ENCODE peak calls at places on chromosomes 11 and 22, in ten cellular contexts. S, X, V, I, H, U, K, P, L and N are unnamed samples.
A peak's percentile ranks its signal among the peaks of the same experiment; 100 is the strongest.

GRCh38 chr11:131038597-131038996 is 122.3 kb upstream of the SNX19 start:
- DNase-seq in S (no peak), X (peak; percentile 64), V (peak; percentile 37), I (no peak), H (no peak), U (peak; percentile 45), K (peak; percentile 51), P (peak; percentile 15), L (peak; percentile 53), N (peak; percentile 18)

GRCh38 chr22:36022162-36022561 is 6.5 kb downstream of the RBFOX2 start:
- DNase-seq in S (no peak), X (no peak), V (no peak), I (no peak), H (no peak), U (no peak), K (no peak), P (no peak), L (peak; percentile 77), N (no peak)

GRCh38 chr22:38873469-38874411 is 1.7 kb upstream of the CBX6 start:
- DNase-seq in S (no peak), X (peak; percentile 27), V (no peak), I (no peak), H (peak; percentile 99), U (peak; percentile 41), K (no peak), P (no peak), L (peak; percentile 11), N (no peak)

GRCh38 chr11:105641433-105641832 is 31.6 kb downstream of the GRIA4 start:
- DNase-seq in S (no peak), X (no peak), V (no peak), I (no peak), H (no peak), U (no peak), K (no peak), P (no peak), L (no peak), N (no peak)

GRCh38 chr22:38737302-38738060 is 18.3 kb downstream of the SUN2 start:
- DNase-seq in S (no peak), X (no peak), V (no peak), I (no peak), H (no peak), U (no peak), K (no peak), P (no peak), L (peak; percentile 20), N (no peak)

GRCh38 chr11:65329944-65330403 is 3.7 kb upstream of the DPF2 start:
- DNase-seq in S (peak; percentile 93), X (peak; percentile 93), V (peak; percentile 70), I (peak; percentile 93), H (peak; percentile 75), U (peak; percentile 97), K (peak; percentile 97), P (peak; percentile 93), L (peak; percentile 94), N (peak; percentile 96)

GRCh38 chr11:45405916-45406670 is 120.0 kb upstream of the SYT13 start:
- DNase-seq in S (no peak), X (no peak), V (no peak), I (no peak), H (no peak), U (no peak), K (no peak), P (peak; percentile 13), L (peak; percentile 44), N (peak; percentile 4)

GRCh38 chr11:69352715-69353325 is 58.9 kb downstream of the MYEOV start:
- DNase-seq in S (peak; percentile 54), X (peak; percentile 52), V (no peak), I (no peak), H (peak; percentile 91), U (peak; percentile 54), K (no peak), P (peak; percentile 65), L (peak; percentile 95), N (no peak)

GRCh38 chr11:76768091-76769047 is 14.8 kb upstream of the TSKU start:
- DNase-seq in S (no peak), X (peak; percentile 87), V (no peak), I (no peak), H (peak; percentile 57), U (no peak), K (no peak), P (no peak), L (peak; percentile 36), N (no peak)

GRCh38 chr22:37632174-37633081 is 7.0 kb upstream of the SH3BP1 start:
- DNase-seq in S (no peak), X (no peak), V (no peak), I (no peak), H (no peak), U (no peak), K (no peak), P (no peak), L (no peak), N (no peak)

GRCh38 chr22:37631448-37632173 is 7.9 kb upstream of the SH3BP1 start:
- DNase-seq in S (no peak), X (no peak), V (no peak), I (no peak), H (no peak), U (no peak), K (no peak), P (no peak), L (no peak), N (no peak)

GRCh38 chr22:37633693-37634504 is 5.6 kb upstream of the SH3BP1 start:
- DNase-seq in S (no peak), X (peak; percentile 72), V (peak; percentile 91), I (peak; percentile 61), H (no peak), U (peak; percentile 89), K (peak; percentile 82), P (no peak), L (peak; percentile 87), N (peak; percentile 65)

GRCh38 chr22:37634505-37635002 is 4.9 kb upstream of the SH3BP1 start:
- DNase-seq in S (no peak), X (peak; percentile 31), V (peak; percentile 68), I (no peak), H (no peak), U (no peak), K (no peak), P (no peak), L (no peak), N (no peak)

GRCh38 chr22:37633082-37633692 is 6.3 kb upstream of the SH3BP1 start:
- DNase-seq in S (no peak), X (no peak), V (no peak), I (no peak), H (no peak), U (no peak), K (no peak), P (no peak), L (no peak), N (no peak)
- H3K4me3 ChIP-seq in S (no peak overlapping the region), X (no peak overlapping the region), V (no peak overlapping the region), I (no peak overlapping the region), H (no peak overlapping the region), U (no peak overlapping the region), K (peak overlapping the region; percentile 13), P (no peak overlapping the region), L (no peak overlapping the region), N (no peak overlapping the region)

GRCh38 chr22:31162015-31162765 is 2.2 kb downstream of the RNF185 start:
- DNase-seq in S (no peak), X (no peak), V (no peak), I (no peak), H (no peak), U (no peak), K (no peak), P (no peak), L (peak; percentile 55), N (no peak)
- H3K4me2 ChIP-seq in S (no peak overlapping the region), X (no peak overlapping the region), V (peak overlapping the region; percentile 94), I (no peak overlapping the region), H (peak overlapping the region; percentile 20), U (peak overlapping the region; percentile 95), K (no peak overlapping the region), P (peak overlapping the region; percentile 28), L (peak overlapping the region; percentile 99), N (peak overlapping the region; percentile 98)

GRCh38 chr11:8719260-8720190 is 36.9 kb downstream of the RPL27A start:
- DNase-seq in S (peak; percentile 76), X (peak; percentile 88), V (no peak), I (no peak), H (peak; percentile 90), U (peak; percentile 70), K (no peak), P (peak; percentile 70), L (peak; percentile 95), N (no peak)

GRCh38 chr11:8720376-8720775 is 37.8 kb downstream of the RPL27A start:
- DNase-seq in S (no peak), X (no peak), V (no peak), I (no peak), H (no peak), U (no peak), K (no peak), P (no peak), L (peak; percentile 26), N (no peak)

GRCh38 chr11:8715501-8715900 is 32.9 kb downstream of the RPL27A start:
- DNase-seq in S (no peak), X (no peak), V (no peak), I (no peak), H (no peak), U (no peak), K (no peak), P (no peak), L (no peak), N (no peak)

GRCh38 chr11:8717544-8717875 is 34.9 kb downstream of the RPL27A start:
- DNase-seq in S (no peak), X (no peak), V (no peak), I (no peak), H (no peak), U (no peak), K (no peak), P (no peak), L (no peak), N (no peak)

DNA sequence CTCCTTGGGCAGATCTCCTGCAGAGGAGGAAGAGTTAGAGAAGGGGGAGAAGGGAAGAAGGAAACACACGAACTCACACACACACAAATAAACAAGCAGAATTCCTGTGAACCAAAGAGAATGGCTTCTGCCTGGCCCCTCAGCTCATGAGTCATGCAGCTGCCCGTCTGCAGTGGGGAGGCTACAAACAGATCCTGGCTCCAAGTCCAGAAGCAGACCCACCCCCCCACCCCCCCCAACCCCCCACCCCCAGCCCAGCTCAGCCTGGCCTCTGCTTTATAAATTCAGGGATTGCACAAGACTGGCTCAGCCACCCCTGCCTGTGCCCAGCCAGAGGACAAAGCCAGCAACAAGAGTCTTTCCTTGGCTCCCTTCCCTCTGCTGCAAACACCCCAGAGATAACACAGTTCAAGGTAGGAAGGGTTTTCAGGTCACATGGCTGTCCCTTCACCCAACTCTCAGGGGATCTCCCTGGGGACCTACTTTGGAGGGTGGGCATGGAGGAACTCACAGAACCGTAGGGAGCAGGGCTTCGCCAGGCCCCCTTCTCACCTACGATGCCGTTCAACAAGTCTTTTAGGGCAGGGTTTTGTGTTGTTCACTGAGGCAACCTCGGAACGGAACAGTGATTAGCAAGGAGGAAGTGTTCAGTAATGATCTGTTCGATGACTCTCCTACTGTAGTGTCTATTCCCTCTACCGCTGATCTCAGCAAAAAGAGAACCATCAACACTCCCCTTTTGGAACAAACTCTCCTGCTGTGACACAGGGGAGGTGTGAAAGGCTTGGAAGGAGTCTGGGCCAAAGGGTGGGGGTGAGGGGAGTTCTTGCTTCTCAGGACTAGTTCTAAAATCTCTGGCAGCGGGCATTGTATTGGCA is 35.5 kb downstream of the RPL27A start:
- DNase-seq in S (no peak), X (peak; percentile 85), V (no peak), I (no peak), H (peak; percentile 70), U (peak; percentile 72), K (no peak), P (peak; percentile 56), L (peak; percentile 83), N (no peak)
- H3K4me3 ChIP-seq in S (no peak overlapping the region), X (no peak overlapping the region), V (no peak overlapping the region), I (no peak overlapping the region), H (peak overlapping the region; percentile 45), U (no peak overlapping the region), K (no peak overlapping the region), P (peak overlapping the region; percentile 3), L (peak overlapping the region; percentile 61), N (no peak overlapping the region)

GRCh38 chr11:63573881-63574855 is 11.0 kb upstream of the PLAAT2 start:
- DNase-seq in S (no peak), X (peak; percentile 16), V (no peak), I (no peak), H (no peak), U (peak; percentile 87), K (no peak), P (peak; percentile 59), L (peak; percentile 77), N (peak; percentile 63)
- H3K4me2 ChIP-seq in S (no peak overlapping the region), X (no peak overlapping the region), V (no peak overlapping the region), I (no peak overlapping the region), H (no peak overlapping the region), U (peak overlapping the region; percentile 68), K (no peak overlapping the region), P (peak overlapping the region; percentile 58), L (peak overlapping the region; percentile 81), N (peak overlapping the region; percentile 60)